ENCODE peak calls at places on chromosomes 6 and 20, in four cellular contexts. I is HepG2, V is HCT116, E is K562. X is an unnamed sample.

GRCh38 chr20:61316351-61316750 is 64.3 kb downstream of the CDH4 start:
- DNase-seq in I (no peak), V (no peak), E (no peak), X (no peak)

GRCh38 chr6:74597266-74597665 is 608.6 kb downstream of the COL12A1 start:
- DNase-seq in I (no peak), V (no peak), E (no peak), X (no peak)

GRCh38 chr6:7270320-7271204 is 42.4 kb downstream of the SSR1 start:
- DNase-seq in I (peak; percentile 94), V (no peak), E (no peak), X (no peak)

GRCh38 chr20:23601715-23602114 is 4.0 kb downstream of the CST9 start:
- DNase-seq in I (no peak), V (no peak), E (no peak), X (no peak)

GRCh38 chr6:157668690-157669089 is 154.4 kb upstream of the SNX9 start:
- DNase-seq in I (no peak), V (no peak), E (no peak), X (no peak)

GRCh38 chr6:137978252-137978896 is 111.3 kb downstream of the TNFAIP3 start:
- DNase-seq in I (no peak), V (peak; percentile 48), E (peak; percentile 83), X (no peak)

GRCh38 chr6:134082191-134082590 is 29.8 kb upstream of the SLC2A12 start:
- DNase-seq in I (no peak), V (no peak), E (no peak), X (no peak)

GRCh38 chr6:159966339-159966738 is 2.5 kb upstream of the IGF2R start:
- DNase-seq in I (no peak), V (no peak), E (peak; percentile 40), X (no peak)

GRCh38 chr20:51368461-51369211 is 173.9 kb downstream of the NFATC2 start:
- DNase-seq in I (no peak), V (no peak), E (no peak), X (no peak)

GRCh38 chr20:45857836-45858250 is 429 bp downstream of the ZSWIM3 start:
- DNase-seq in I (no peak), V (no peak), E (peak; percentile 70), X (no peak)

GRCh38 chr6:35669441-35669776 is 19.3 kb downstream of the FKBP5 start:
- DNase-seq in I (no peak), V (no peak), E (no peak), X (no peak)

GRCh38 chr6:169343886-169344525 is 90.4 kb upstream of the THBS2 start:
- DNase-seq in I (no peak), V (no peak), E (no peak), X (no peak)
- H3K27ac ChIP-seq in I (no peak overlapping the region), V (no peak overlapping the region), E (no peak overlapping the region), X (no peak overlapping the region)

GRCh38 chr20:63947638-63948456 is 8.4 kb downstream of the UCKL1 start:
- DNase-seq in I (no peak), V (no peak), E (no peak), X (no peak)
- H3K4me1 ChIP-seq in I (peaks cover 45% of the 10 kb centered on the region), V (peaks cover 8% of the 10 kb centered on the region), E (peaks cover 19% of the 10 kb centered on the region), X (peaks cover 57% of the 10 kb centered on the region)

DNA sequence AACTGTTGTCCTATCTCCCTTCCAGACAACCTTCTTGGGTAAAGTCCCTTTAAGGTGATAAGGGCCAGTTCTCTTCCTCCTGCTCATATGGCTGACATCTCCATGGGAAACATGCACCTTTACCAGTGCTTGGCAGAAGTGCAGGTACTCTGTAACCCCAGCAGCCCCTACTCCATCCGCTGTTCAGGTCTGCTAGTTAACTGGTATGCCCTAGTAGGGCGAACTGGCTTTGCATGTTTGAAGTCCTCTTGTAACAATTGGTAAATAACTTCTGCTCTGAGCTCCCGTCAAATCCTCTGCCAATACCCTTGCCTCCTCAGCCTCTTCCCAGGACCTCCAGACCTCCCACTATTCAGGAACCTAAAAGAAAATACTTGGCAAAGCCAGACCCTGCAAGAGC is 703.8 kb downstream of the MAFB start:
- DNase-seq in I (no peak), V (no peak), E (no peak), X (no peak)
- TF ChIP-seq TCF7L2 in I (no peak), V (no peak), E (no peak), X (no peak)

DNA sequence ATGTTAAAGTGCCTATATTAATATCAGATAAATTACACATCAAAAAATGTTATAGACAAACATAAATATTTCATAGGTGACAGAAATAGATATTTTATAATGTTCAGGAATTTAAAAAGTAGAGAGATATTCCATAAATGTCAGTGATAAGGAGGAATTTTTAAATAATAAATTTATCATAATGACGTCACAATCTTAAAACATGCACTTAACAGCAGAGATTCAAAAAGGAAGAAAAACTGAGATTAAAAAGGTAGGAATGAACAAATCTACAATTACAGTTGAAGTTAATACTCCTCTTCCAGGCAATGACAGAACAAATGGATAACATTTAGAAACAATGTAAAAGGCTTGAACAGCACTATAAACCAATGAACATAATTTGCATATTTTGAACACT is 345.4 kb upstream of the NOX3 start:
- DNase-seq in I (no peak), V (no peak), E (no peak), X (no peak)
- H3K27ac ChIP-seq in I (no peak overlapping the region), V (no peak overlapping the region), E (no peak overlapping the region), X (no peak overlapping the region)

X was measured in Panc1.